ENCODE peak calls at places on chromosomes 7 and 10, in six cellular contexts. One of them, this sample, is unnamed.

GRCh38 chr10:11682896-11683295 is 59.3 kb upstream of the ECHDC3 start:
- DNase-seq in OCI-LY7: no peak
- DNase-seq in K562: no peak
- DNase-seq in left ventricle myocardium inferior: no peak
- DNase-seq in neuronal stem cell: no peak
- DNase-seq in mammary epithelial cell: no peak
- DNase-seq in this sample: no peak

GRCh38 chr7:102425639-102426267 is 7.6 kb upstream of the ORAI2 start:
- DNase-seq in OCI-LY7: peak
- DNase-seq in K562: no peak
- DNase-seq in left ventricle myocardium inferior: peak
- DNase-seq in neuronal stem cell: no peak
- DNase-seq in mammary epithelial cell: no peak
- DNase-seq in this sample: no peak

GRCh38 chr7:151662291-151662690 is 142.6 kb upstream of the RHEB start:
- DNase-seq in OCI-LY7: no peak
- DNase-seq in K562: no peak
- DNase-seq in left ventricle myocardium inferior: no peak
- DNase-seq in neuronal stem cell: no peak
- DNase-seq in mammary epithelial cell: no peak
- DNase-seq in this sample: no peak

GRCh38 chr7:381211-382117 is 91.5 kb downstream of the FOXL3 start:
- DNase-seq in OCI-LY7: no peak
- DNase-seq in K562: no peak
- DNase-seq in left ventricle myocardium inferior: no peak
- DNase-seq in neuronal stem cell: no peak
- DNase-seq in mammary epithelial cell: no peak
- DNase-seq in this sample: no peak

GRCh38 chr7:130918129-130919052 is 184.4 kb upstream of the KLF14 start:
- DNase-seq in OCI-LY7: no peak
- DNase-seq in K562: no peak
- DNase-seq in left ventricle myocardium inferior: no peak
- DNase-seq in neuronal stem cell: no peak
- DNase-seq in mammary epithelial cell: no peak
- DNase-seq in this sample: peak

GRCh38 chr7:79749851-79750250 is 296.4 kb upstream of the MAGI2 start:
- DNase-seq in OCI-LY7: no peak
- DNase-seq in K562: no peak
- DNase-seq in left ventricle myocardium inferior: no peak
- DNase-seq in neuronal stem cell: no peak
- DNase-seq in mammary epithelial cell: no peak
- DNase-seq in this sample: no peak

GRCh38 chr10:71714592-71714991 is 5.0 kb downstream of the C10orf105 start:
- DNase-seq in OCI-LY7: no peak
- DNase-seq in K562: no peak
- DNase-seq in left ventricle myocardium inferior: no peak
- DNase-seq in neuronal stem cell: no peak
- DNase-seq in mammary epithelial cell: no peak
- DNase-seq in this sample: no peak

GRCh38 chr10:69123306-69123746 is 652 bp upstream of the VPS26A start:
- DNase-seq in OCI-LY7: no peak
- DNase-seq in K562: peak
- DNase-seq in left ventricle myocardium inferior: peak
- DNase-seq in neuronal stem cell: no peak
- DNase-seq in mammary epithelial cell: peak
- DNase-seq in this sample: peak

GRCh38 chr10:76089626-76090185 is 658.3 kb downstream of the LRMDA start:
- DNase-seq in OCI-LY7: no peak
- DNase-seq in K562: no peak
- DNase-seq in left ventricle myocardium inferior: no peak
- DNase-seq in neuronal stem cell: no peak
- DNase-seq in mammary epithelial cell: peak
- DNase-seq in this sample: no peak

GRCh38 chr10:22251751-22252285 is 34.0 kb upstream of the EBLN1 start:
- DNase-seq in OCI-LY7: no peak
- DNase-seq in K562: no peak
- DNase-seq in left ventricle myocardium inferior: peak
- DNase-seq in neuronal stem cell: peak
- DNase-seq in mammary epithelial cell: peak
- DNase-seq in this sample: peak

GRCh38 chr7:36734731-36735130 is 10.4 kb upstream of the AOAH start:
- DNase-seq in OCI-LY7: no peak
- DNase-seq in K562: no peak
- DNase-seq in left ventricle myocardium inferior: no peak
- DNase-seq in neuronal stem cell: no peak
- DNase-seq in mammary epithelial cell: no peak
- DNase-seq in this sample: no peak

GRCh38 chr7:44095781-44096180 is 8.4 kb upstream of the AEBP1 start:
- DNase-seq in OCI-LY7: no peak
- DNase-seq in K562: no peak
- DNase-seq in left ventricle myocardium inferior: no peak
- DNase-seq in neuronal stem cell: no peak
- DNase-seq in mammary epithelial cell: no peak
- DNase-seq in this sample: no peak

GRCh38 chr10:21174670-21175495 is 277.8 kb upstream of the NEBL start:
- DNase-seq in OCI-LY7: no peak
- DNase-seq in K562: no peak
- DNase-seq in left ventricle myocardium inferior: no peak
- DNase-seq in neuronal stem cell: peak
- DNase-seq in mammary epithelial cell: no peak
- DNase-seq in this sample: peak

GRCh38 chr7:45036801-45037200 is 36.8 kb downstream of the CCM2 start:
- DNase-seq in OCI-LY7: no peak
- DNase-seq in K562: no peak
- DNase-seq in left ventricle myocardium inferior: no peak
- DNase-seq in neuronal stem cell: no peak
- DNase-seq in mammary epithelial cell: no peak
- DNase-seq in this sample: no peak

GRCh38 chr7:101162551-101163280 is 2.7 kb downstream of the VGF start:
- DNase-seq in OCI-LY7: peak
- DNase-seq in K562: peak
- DNase-seq in left ventricle myocardium inferior: peak
- DNase-seq in neuronal stem cell: no peak
- DNase-seq in mammary epithelial cell: peak
- DNase-seq in this sample: peak

GRCh38 chr7:121562274-121562673 is 166.2 kb upstream of the FAM3C start:
- DNase-seq in OCI-LY7: no peak
- DNase-seq in K562: no peak
- DNase-seq in left ventricle myocardium inferior: no peak
- DNase-seq in neuronal stem cell: no peak
- DNase-seq in mammary epithelial cell: no peak
- DNase-seq in this sample: no peak

DNA sequence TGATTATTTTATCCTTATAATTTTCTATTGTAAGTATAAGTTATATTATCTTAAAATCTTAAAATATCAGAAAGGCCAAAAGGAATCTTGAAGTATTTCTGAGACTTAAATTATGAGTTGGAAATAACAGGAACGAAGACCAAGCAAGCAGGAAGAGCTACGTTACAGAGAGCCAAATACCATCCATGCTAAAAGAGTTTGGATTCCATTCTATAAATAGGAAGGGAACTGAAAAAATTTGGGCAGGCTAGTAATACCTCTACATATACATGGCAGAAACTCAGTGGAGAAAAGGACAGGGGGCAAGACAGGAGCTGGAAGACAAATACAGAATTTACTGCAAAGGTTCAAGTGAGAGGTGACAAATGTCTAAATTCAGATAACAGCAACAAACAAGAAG is 16.7 kb downstream of the ITGB1 start:
- DNase-seq in OCI-LY7: no peak
- DNase-seq in K562: no peak
- DNase-seq in left ventricle myocardium inferior: no peak
- DNase-seq in neuronal stem cell: no peak
- DNase-seq in mammary epithelial cell: no peak
- DNase-seq in this sample: no peak
- H3K27ac ChIP-seq in OCI-LY7: no peak
- H3K27ac ChIP-seq in K562: no peak
- H3K27ac ChIP-seq in left ventricle myocardium inferior: peak
- H3K27ac ChIP-seq in neuronal stem cell: no peak
- H3K27ac ChIP-seq in mammary epithelial cell: no peak
- H3K27ac ChIP-seq in this sample: peak

DNA sequence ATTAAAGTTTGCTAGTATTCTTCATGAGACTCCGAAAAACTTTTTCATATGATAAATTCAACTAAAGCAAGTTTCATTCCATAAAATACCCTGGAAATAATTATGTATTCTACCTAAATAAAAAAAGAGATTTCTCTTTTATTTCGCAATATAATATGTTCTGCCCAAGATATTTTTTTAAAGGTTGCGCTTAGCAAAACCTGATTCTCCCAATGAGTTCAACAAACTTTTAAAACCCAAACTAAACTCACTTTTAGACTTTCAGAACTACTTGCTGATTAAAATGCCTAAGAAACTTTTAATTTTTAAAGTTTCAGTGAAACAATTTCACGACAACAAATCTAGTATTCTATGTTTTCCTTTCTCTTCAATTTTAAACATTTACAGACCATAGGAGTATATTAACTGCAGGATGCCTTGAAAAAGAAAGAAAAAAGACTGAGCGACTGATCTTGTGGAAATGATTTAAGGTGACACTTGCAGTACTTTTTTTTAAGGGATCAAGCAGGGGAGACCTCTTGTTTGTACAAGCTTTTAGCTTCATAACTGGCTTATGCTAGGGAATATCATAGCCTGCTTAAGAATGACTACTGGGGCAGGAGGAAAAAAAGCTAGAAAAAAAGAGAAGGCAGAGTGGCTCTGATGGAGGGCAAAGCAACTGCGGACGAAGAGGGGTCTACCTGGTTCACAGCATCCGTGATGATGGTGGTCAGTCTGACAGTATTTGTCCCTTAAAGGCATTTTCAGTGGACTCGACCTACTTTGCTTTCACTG is 1.5 kb downstream of the ZNF800 start:
- DNase-seq in OCI-LY7: no peak
- DNase-seq in K562: no peak
- DNase-seq in left ventricle myocardium inferior: no peak
- DNase-seq in neuronal stem cell: peak
- DNase-seq in mammary epithelial cell: no peak
- DNase-seq in this sample: no peak
- H3K27ac ChIP-seq in OCI-LY7: peak
- H3K27ac ChIP-seq in K562: peak
- H3K27ac ChIP-seq in left ventricle myocardium inferior: peak
- H3K27ac ChIP-seq in neuronal stem cell: no peak
- H3K27ac ChIP-seq in mammary epithelial cell: peak
- H3K27ac ChIP-seq in this sample: no peak

DNA sequence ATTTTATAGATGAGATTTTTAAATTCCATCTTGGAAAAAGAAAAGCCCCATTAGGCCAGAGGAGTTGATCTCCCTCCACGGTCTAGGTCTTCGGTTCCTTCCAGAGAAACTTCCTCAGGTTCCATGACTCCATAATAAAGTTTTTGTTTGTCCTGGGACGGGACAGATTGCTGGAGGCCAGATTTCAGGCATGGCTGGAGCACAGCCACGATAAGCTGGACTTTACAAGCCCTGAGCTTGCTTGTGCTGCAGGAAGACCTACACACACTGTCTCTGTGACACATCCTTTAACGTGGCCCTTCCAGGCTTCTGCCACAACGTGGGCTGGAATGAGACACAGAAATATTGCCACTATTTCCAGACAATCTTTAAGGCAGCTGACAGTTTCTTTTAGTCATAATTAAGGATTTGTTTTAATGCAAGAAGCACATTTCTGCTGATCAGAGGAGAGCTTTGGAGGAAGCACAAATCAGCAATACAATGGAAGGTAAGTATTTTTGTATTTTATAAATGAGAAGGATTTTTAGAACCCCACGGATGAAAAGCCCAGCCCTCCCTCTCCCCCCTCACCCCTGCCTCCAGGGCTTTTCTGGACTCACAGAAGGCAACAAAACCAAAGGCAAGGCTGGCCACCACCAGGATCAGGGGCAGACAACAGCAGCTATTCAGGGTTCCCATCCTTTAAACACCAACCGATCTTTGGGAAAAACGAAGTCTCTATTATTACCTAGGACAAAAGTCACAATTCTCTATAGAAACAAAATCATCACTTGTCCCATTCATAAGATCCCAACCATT is 6.5 kb downstream of the CTBP2 start:
- DNase-seq in OCI-LY7: no peak
- DNase-seq in K562: no peak
- DNase-seq in left ventricle myocardium inferior: no peak
- DNase-seq in neuronal stem cell: no peak
- DNase-seq in mammary epithelial cell: no peak
- DNase-seq in this sample: peak
- H3K27ac ChIP-seq in OCI-LY7: no peak
- H3K27ac ChIP-seq in K562: peak
- H3K27ac ChIP-seq in left ventricle myocardium inferior: peak
- H3K27ac ChIP-seq in neuronal stem cell: no peak
- H3K27ac ChIP-seq in mammary epithelial cell: peak
- H3K27ac ChIP-seq in this sample: peak

GRCh38 chr7:41245916-41246315 is 457.0 kb downstream of the INHBA start:
- DNase-seq in OCI-LY7: no peak
- DNase-seq in K562: no peak
- DNase-seq in left ventricle myocardium inferior: no peak
- DNase-seq in neuronal stem cell: no peak
- DNase-seq in mammary epithelial cell: no peak
- DNase-seq in this sample: no peak

GRCh38 chr7:41247128-41247865 is 455.6 kb downstream of the INHBA start:
- DNase-seq in OCI-LY7: no peak
- DNase-seq in K562: no peak
- DNase-seq in left ventricle myocardium inferior: no peak
- DNase-seq in neuronal stem cell: no peak
- DNase-seq in mammary epithelial cell: peak
- DNase-seq in this sample: peak

GRCh38 chr7:41241641-41242040 is 461.2 kb downstream of the INHBA start:
- DNase-seq in OCI-LY7: no peak
- DNase-seq in K562: no peak
- DNase-seq in left ventricle myocardium inferior: no peak
- DNase-seq in neuronal stem cell: no peak
- DNase-seq in mammary epithelial cell: no peak
- DNase-seq in this sample: no peak

GRCh38 chr7:41239596-41239995 is 463.3 kb downstream of the INHBA start:
- DNase-seq in OCI-LY7: no peak
- DNase-seq in K562: no peak
- DNase-seq in left ventricle myocardium inferior: no peak
- DNase-seq in neuronal stem cell: no peak
- DNase-seq in mammary epithelial cell: no peak
- DNase-seq in this sample: no peak

GRCh38 chr7:41244246-41244645 is 458.6 kb downstream of the INHBA start:
- DNase-seq in OCI-LY7: no peak
- DNase-seq in K562: no peak
- DNase-seq in left ventricle myocardium inferior: no peak
- DNase-seq in neuronal stem cell: no peak
- DNase-seq in mammary epithelial cell: no peak
- DNase-seq in this sample: no peak
- H3K27ac ChIP-seq in OCI-LY7: no peak
- H3K27ac ChIP-seq in K562: no peak
- H3K27ac ChIP-seq in left ventricle myocardium inferior: no peak
- H3K27ac ChIP-seq in neuronal stem cell: no peak
- H3K27ac ChIP-seq in mammary epithelial cell: no peak
- H3K27ac ChIP-seq in this sample: no peak

DNA sequence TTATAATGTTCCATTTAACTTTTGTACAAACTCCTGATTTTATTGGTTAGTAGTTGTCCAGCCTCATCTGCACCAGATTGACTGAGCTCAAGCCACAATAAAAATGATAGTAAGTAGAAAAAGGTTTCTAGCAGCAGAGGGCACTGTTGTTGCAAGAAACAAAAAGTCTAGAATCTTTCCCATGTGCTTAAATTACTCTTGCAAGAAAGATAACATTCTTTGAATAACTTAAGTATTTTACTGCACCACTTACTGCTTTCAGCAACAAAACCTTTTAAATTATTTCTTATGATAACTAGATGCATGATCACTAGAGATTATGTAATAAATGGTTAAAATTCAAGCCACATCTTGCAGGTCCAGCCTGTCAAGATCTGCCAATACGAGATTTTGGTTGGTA is 27.0 kb downstream of the LMOD2 start:
- DNase-seq in OCI-LY7: peak
- DNase-seq in K562: peak
- DNase-seq in left ventricle myocardium inferior: no peak
- DNase-seq in neuronal stem cell: peak
- DNase-seq in mammary epithelial cell: peak
- DNase-seq in this sample: peak
- H3K27ac ChIP-seq in OCI-LY7: no peak
- H3K27ac ChIP-seq in K562: no peak
- H3K27ac ChIP-seq in left ventricle myocardium inferior: peak
- H3K27ac ChIP-seq in neuronal stem cell: no peak
- H3K27ac ChIP-seq in mammary epithelial cell: no peak
- H3K27ac ChIP-seq in this sample: no peak